ENCODE peak calls at places on chromosomes 11 and 22, in four cellular contexts. J is HFFc6, K is thoracic aorta, Z is left lung. H is an unnamed sample.

GRCh38 chr22:43392385-43392989 is 19.3 kb upstream of the MPPED1 start:
- DNase-seq in J (no peak), K (no peak), Z (no peak), H (no peak)

GRCh38 chr11:71252434-71252781 is at the start of gene SHANK2:
- DNase-seq in J (no peak), K (no peak), Z (peak; percentile 84), H (no peak)

GRCh38 chr22:19807914-19808872 is 46.5 kb downstream of the GNB1L start:
- DNase-seq in J (no peak), K (no peak), Z (peak; percentile 70), H (no peak)

GRCh38 chr11:45872513-45873356 is 12.7 kb upstream of the MAPK8IP1 start:
- DNase-seq in J (peak; percentile 79), K (no peak), Z (no peak), H (peak; percentile 31)

GRCh38 chr11:27710536-27710935 is 10.3 kb upstream of the BDNF start:
- DNase-seq in J (no peak), K (no peak), Z (no peak), H (no peak)

GRCh38 chr11:11620966-11621880 is 582 bp downstream of the GALNT18 start:
- DNase-seq in J (no peak), K (no peak), Z (peak; percentile 79), H (no peak)

GRCh38 chr11:84747871-84748270 is 879.3 kb downstream of the DLG2 start:
- DNase-seq in J (no peak), K (no peak), Z (no peak), H (no peak)

GRCh38 chr11:63017306-63017974 is 1.8 kb upstream of the SLC22A8 start:
- DNase-seq in J (no peak), K (no peak), Z (no peak), H (no peak)

GRCh38 chr11:17846852-17847453 is 112.4 kb downstream of the KCNC1 start:
- DNase-seq in J (no peak), K (no peak), Z (no peak), H (no peak)

GRCh38 chr11:88414385-88414861 is 76.9 kb upstream of the CTSC start:
- DNase-seq in J (no peak), K (no peak), Z (no peak), H (no peak)

GRCh38 chr11:114163830-114164401 is 104.4 kb downstream of the ZBTB16 start:
- DNase-seq in J (no peak), K (no peak), Z (no peak), H (no peak)

GRCh38 chr11:63769044-63769718 is 606 bp upstream of the ZFTA start:
- DNase-seq in J (no peak), K (no peak), Z (peak; percentile 84), H (peak; percentile 64)

GRCh38 chr11:69667619-69668604 is 7.2 kb downstream of the LTO1 start:
- DNase-seq in J (no peak), K (no peak), Z (no peak), H (no peak)

GRCh38 chr11:60059052-60059451 is 2.6 kb downstream of the MS4A3 start:
- DNase-seq in J (no peak), K (no peak), Z (no peak), H (no peak)

GRCh38 chr11:132605794-132606570 is 926.3 kb downstream of the OPCML start:
- DNase-seq in J (no peak), K (no peak), Z (no peak), H (no peak)

GRCh38 chr22:44582016-44582415 is 84.0 kb upstream of the RTL6 start:
- DNase-seq in J (no peak), K (no peak), Z (peak; percentile 39), H (no peak)

GRCh38 chr22:20553947-20554741 is 46.7 kb downstream of the MED15 start:
- DNase-seq in J (no peak), K (no peak), Z (no peak), H (no peak)

GRCh38 chr11:116563713-116564050 is 209.1 kb downstream of the BUD13 start:
- DNase-seq in J (no peak), K (no peak), Z (no peak), H (no peak)

GRCh38 chr22:23234409-23235161 is 54.3 kb downstream of the BCR start:
- DNase-seq in J (no peak), K (no peak), Z (no peak), H (no peak)
- TF ChIP-seq CTCF in J (no peak), K (no peak), Z (no peak), H (no peak)

DNA sequence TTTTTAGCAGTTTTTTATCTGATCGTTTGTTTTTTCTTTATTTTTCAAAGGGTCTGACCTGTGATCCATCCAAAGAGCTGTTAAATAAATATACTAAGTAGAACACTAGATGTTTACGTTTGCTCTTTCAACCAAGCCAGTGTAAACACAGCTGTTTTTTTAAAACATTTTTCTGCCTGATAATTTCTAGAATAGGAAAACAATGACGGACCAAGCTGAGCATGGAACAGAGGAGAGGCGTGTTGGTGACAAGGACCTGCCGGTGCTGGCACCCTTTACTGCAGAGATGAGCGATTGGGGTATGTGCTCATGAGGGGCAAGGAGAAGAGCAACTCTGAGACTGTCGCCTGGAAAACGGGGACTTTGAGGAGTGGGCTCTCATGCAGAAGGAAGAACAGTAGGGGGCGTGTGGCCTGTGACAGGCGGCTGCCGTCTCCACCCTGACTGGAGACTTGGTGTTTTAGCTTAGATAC is 28.6 kb upstream of the PANX2 start:
- DNase-seq in J (no peak), K (no peak), Z (no peak), H (no peak)
- TF ChIP-seq CTCF in J (peak; percentile 27), K (no peak), Z (no peak), H (no peak)

DNA sequence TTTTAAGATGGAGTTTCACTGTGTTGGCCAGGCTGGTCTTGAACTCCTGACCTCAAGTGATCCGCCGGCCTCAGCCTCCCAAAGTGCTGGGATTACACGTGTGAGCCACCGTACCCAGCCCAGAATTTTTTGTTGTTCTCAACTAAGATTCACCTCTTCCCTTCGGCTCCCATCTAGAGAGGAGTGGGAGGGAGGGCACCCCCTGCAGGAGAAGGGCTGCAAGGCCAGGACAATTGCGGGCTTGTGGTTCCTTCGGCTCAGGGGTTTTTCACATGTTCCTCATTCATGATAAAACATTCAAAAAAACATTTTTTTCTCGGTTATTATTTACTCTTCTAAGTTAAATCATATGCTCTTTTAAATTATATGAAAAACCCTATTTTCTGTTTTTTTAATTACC is 201.1 kb upstream of the LRRC4C start:
- DNase-seq in J (no peak), K (no peak), Z (peak; percentile 20), H (no peak)
- TF ChIP-seq CTCF in J (no peak), K (no peak), Z (no peak), H (no peak)

GRCh38 chr22:46463435-46464227 is 73.8 kb downstream of the CELSR1 start:
- DNase-seq in J (no peak), K (no peak), Z (peak; percentile 74), H (no peak)

GRCh38 chr22:46465793-46466192 is 71.6 kb downstream of the CELSR1 start:
- DNase-seq in J (no peak), K (no peak), Z (peak; percentile 62), H (no peak)

GRCh38 chr22:46464296-46464695 is 73.1 kb downstream of the CELSR1 start:
- DNase-seq in J (no peak), K (no peak), Z (peak; percentile 33), H (no peak)

GRCh38 chr22:46465348-46465725 is 72.1 kb downstream of the CELSR1 start:
- DNase-seq in J (no peak), K (no peak), Z (peak; percentile 79), H (no peak)

DNA sequence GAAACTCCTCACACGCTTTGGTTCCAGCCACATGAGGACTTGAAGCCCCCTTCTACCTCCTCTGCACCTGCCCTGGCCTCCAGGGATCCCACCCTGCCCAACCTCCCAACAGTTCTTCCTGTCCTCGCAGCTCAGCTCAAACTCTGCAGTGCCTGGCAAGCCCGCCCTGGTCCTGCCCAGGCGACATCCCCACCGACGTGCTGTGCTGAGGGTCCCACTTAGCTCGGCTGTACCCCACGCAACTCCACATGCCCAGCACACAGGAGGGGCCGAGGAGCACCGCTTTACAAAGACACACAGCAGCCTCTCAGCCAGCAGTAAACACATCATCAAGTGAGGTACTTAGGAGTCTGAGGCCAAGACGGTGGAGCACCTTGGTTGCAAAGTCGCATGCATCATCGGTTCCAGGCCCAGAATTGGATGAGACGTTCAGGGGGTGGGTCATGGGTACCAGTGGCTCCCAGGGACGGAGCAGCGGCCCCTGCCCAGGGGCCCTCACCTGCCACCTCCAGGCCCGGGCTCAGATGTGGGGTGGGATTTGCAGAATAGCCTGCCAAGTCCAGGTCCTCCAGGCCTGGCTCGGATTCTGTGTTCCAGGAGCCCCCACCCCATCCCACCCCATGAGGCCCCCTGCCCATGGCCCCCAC is 72.6 kb downstream of the CELSR1 start:
- DNase-seq in J (no peak), K (no peak), Z (peak; percentile 69), H (no peak)
- TF ChIP-seq CTCF in J (no peak), K (no peak), Z (no peak), H (no peak)

DNA sequence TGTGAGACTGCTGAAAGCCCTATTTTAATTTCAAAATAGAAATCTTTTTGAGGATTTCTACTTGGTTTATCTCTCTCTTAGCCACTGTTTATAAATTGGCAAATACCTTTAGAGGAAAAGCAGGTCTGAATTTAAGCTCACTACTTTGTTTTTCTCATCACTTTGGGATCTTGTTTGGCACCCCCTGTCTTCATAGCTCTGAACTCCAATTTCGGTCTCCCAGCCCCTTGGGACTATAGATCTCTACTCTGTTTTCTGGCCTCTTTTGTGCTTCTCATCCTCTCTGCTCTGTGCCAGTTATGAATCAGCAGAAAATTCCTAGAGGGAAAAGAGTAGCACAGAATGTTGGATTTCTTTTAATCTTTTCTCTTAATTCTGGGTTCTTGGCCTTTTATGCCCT is 118.3 kb downstream of the CYP2R1 start:
- DNase-seq in J (no peak), K (no peak), Z (no peak), H (no peak)
- TF ChIP-seq CTCF in J (no peak), K (no peak), Z (no peak), H (no peak)

DNA sequence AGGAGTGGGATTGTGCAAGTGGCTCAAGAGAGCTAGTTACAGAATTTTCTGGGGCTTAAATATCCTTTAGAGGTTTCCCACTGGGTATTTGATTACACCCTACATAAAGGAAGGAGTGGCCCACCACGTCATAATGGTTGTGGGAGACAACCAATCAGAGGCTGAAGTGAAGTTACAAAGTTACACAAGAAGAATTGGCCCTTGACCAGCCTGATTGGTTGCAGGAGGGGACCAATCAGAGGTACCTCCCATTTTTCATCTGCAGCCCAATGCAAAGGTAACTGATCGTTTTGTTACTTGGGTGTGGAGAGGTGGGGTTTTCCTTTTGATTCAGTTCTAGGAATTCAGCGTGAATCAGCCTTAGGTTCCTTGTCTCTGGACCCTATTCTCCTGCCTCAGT is 430.5 kb upstream of the FAT3 start:
- DNase-seq in J (no peak), K (no peak), Z (no peak), H (no peak)
- TF ChIP-seq CTCF in J (no peak), K (no peak), Z (no peak), H (no peak)

GRCh38 chr11:118898400-118899295 is 15.0 kb downstream of the CXCR5 start:
- DNase-seq in J (no peak), K (no peak), Z (peak; percentile 78), H (no peak)

GRCh38 chr11:118899706-118900360 is 16.1 kb downstream of the CXCR5 start:
- DNase-seq in J (no peak), K (no peak), Z (peak; percentile 65), H (no peak)

GRCh38 chr11:118897721-118898310 is 14.1 kb downstream of the CXCR5 start:
- DNase-seq in J (no peak), K (no peak), Z (no peak), H (no peak)

GRCh38 chr11:118900535-118901384 is 17.1 kb downstream of the CXCR5 start:
- DNase-seq in J (no peak), K (no peak), Z (peak; percentile 60), H (no peak)

DNA sequence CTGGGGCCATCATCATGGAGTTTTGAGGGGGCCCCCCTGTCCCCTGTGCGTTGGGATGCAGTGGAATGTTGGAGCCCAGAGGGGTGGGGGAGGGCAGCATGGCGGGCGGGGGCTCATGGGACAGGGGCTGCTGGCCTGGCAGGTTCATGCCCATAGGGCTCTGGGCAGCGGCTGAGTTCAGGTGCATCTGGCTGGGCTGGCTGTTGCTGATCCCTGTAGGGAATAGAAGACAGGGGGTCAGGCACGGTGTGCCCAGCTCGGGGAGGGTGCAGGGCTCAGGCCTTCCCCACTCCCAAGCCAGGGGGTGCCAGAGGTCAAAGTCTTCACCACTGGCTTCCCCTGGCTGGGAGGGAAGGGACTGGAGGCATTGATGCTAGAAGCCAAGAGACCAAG is 15.6 kb downstream of the CXCR5 start:
- DNase-seq in J (no peak), K (no peak), Z (peak; percentile 62), H (no peak)
- TF ChIP-seq CTCF in J (peak; percentile 11), K (no peak), Z (no peak), H (no peak)

H was measured in activated B cell treated with CpG ODN at 0.5 μM for 24 hours.